ENCODE peak calls at places on chromosomes 5 and 9, in six cellular contexts. Q, N, I, R, T and H are unnamed samples.

GRCh38 chr5:9686211-9686610 is 56.1 kb upstream of the TAS2R1 start:
- DNase-seq in Q (no peak), N (no peak), I (no peak), R (no peak), T (no peak), H (no peak)

GRCh38 chr5:5418764-5419163 is 3.7 kb upstream of the ICE1 start:
- DNase-seq in Q (no peak), N (no peak), I (no peak), R (no peak), T (no peak), H (no peak)

GRCh38 chr5:108749130-108749861 is 1.6 kb downstream of the FER start:
- DNase-seq in Q (no peak), N (peak), I (peak), R (peak), T (peak), H (no peak)

GRCh38 chr9:109182940-109183798 is 16.1 kb upstream of the FRRS1L start:
- DNase-seq in Q (peak), N (no peak), I (no peak), R (no peak), T (peak), H (no peak)

GRCh38 chr9:3751125-3751758 is 225.4 kb upstream of the RFX3 start:
- DNase-seq in Q (no peak), N (peak), I (no peak), R (no peak), T (peak), H (peak)

GRCh38 chr9:35756275-35756742 is 2.2 kb upstream of the MSMP start:
- DNase-seq in Q (peak), N (no peak), I (no peak), R (peak), T (peak), H (peak)

GRCh38 chr9:34989946-34990635 is 546 bp downstream of the DNAJB5 start:
- DNase-seq in Q (peak), N (peak), I (peak), R (no peak), T (peak), H (no peak)

GRCh38 chr5:90421136-90421535 is 11.6 kb upstream of the CETN3 start:
- DNase-seq in Q (no peak), N (no peak), I (no peak), R (no peak), T (peak), H (no peak)